ENCODE peak calls at places on chromosomes 1 and 21, in ten cellular contexts. X is NCI-H1436; H is foreskin fibroblast; E is HCEC 1CT; S is H1; K is HT-29; Y is endothelial cell of umbilical vein; Q is GM03348; N is activated CD4-positive, alpha-beta T cell treated with anti-CD3 and anti-CD28 coated beads, Interleukin-2, amount 50 U/mL, for 24 hours; W is GDM1. R is an unnamed sample.

GRCh38 chr1:18819986-18820790 is 39.3 kb downstream of the TAS1R2 start:
- DNase-seq in X (no peak), H (no peak), E (no peak), S (no peak), K (no peak), Y (no peak), Q (no peak), N (no peak), W (no peak), R (no peak)

GRCh38 chr1:239998312-239998649 is 93.4 kb upstream of the FMN2 start:
- DNase-seq in X (no peak), H (no peak), E (no peak), S (no peak), K (no peak), Y (no peak), Q (no peak), N (no peak), W (no peak), R (no peak)

GRCh38 chr1:229254910-229255541 is 15.9 kb upstream of the RAB4A start:
- DNase-seq in X (peak; percentile 35), H (no peak), E (no peak), S (no peak), K (peak; percentile 74), Y (no peak), Q (no peak), N (no peak), W (peak; percentile 22), R (peak; percentile 44)

GRCh38 chr21:46189213-46189958 is 5.1 kb upstream of the SPATC1L start:
- DNase-seq in X (no peak), H (peak; percentile 77), E (peak; percentile 28), S (no peak), K (no peak), Y (peak; percentile 14), Q (peak; percentile 68), N (no peak), W (no peak), R (no peak)

GRCh38 chr1:10578070-10578469 is 103.3 kb downstream of the PEX14 start:
- DNase-seq in X (no peak), H (no peak), E (no peak), S (no peak), K (no peak), Y (no peak), Q (no peak), N (no peak), W (no peak), R (no peak)

GRCh38 chr21:42172596-42173483 is 46.1 kb upstream of the ABCG1 start:
- DNase-seq in X (no peak), H (no peak), E (no peak), S (no peak), K (no peak), Y (no peak), Q (no peak), N (no peak), W (no peak), R (no peak)

GRCh38 chr1:176785810-176786209 is 322.8 kb downstream of the PAPPA2 start:
- DNase-seq in X (no peak), H (no peak), E (no peak), S (no peak), K (no peak), Y (no peak), Q (no peak), N (no peak), W (no peak), R (no peak)

GRCh38 chr1:145706282-145706681 is 886 bp downstream of the PDZK1 start:
- DNase-seq in X (no peak), H (peak; percentile 79), E (peak; percentile 22), S (no peak), K (no peak), Y (no peak), Q (peak; percentile 53), N (no peak), W (no peak), R (no peak)

GRCh38 chr1:4825841-4826450 is 171.5 kb downstream of the AJAP1 start:
- DNase-seq in X (peak; percentile 43), H (no peak), E (no peak), S (no peak), K (peak; percentile 2), Y (no peak), Q (no peak), N (no peak), W (no peak), R (no peak)

GRCh38 chr1:109793089-109793485 is 29.4 kb upstream of the EPS8L3 start:
- DNase-seq in X (no peak), H (no peak), E (no peak), S (no peak), K (no peak), Y (peak; percentile 15), Q (no peak), N (no peak), W (no peak), R (no peak)

GRCh38 chr1:44433209-44433608 is 28.2 kb downstream of the RNF220 start:
- DNase-seq in X (no peak), H (no peak), E (no peak), S (no peak), K (no peak), Y (peak; percentile 35), Q (no peak), N (no peak), W (peak; percentile 65), R (no peak)

GRCh38 chr21:45322960-45323461 is 35.3 kb upstream of the POFUT2 start:
- DNase-seq in X (no peak), H (peak; percentile 73), E (no peak), S (no peak), K (no peak), Y (no peak), Q (no peak), N (no peak), W (no peak), R (no peak)

GRCh38 chr1:54275349-54275748 is 75.4 kb downstream of the MRPL37 start:
- DNase-seq in X (no peak), H (peak; percentile 80), E (no peak), S (no peak), K (no peak), Y (peak; percentile 45), Q (peak; percentile 83), N (no peak), W (no peak), R (no peak)

GRCh38 chr21:34022557-34023335 is 50.6 kb upstream of the MRPS6 start:
- DNase-seq in X (no peak), H (peak; percentile 44), E (no peak), S (no peak), K (peak; percentile 47), Y (no peak), Q (no peak), N (no peak), W (peak; percentile 65), R (no peak)

GRCh38 chr1:165481820-165482532 is 37.0 kb upstream of the RXRG start:
- DNase-seq in X (no peak), H (peak; percentile 92), E (peak; percentile 85), S (no peak), K (peak; percentile 37), Y (peak; percentile 26), Q (peak; percentile 86), N (no peak), W (no peak), R (no peak)

GRCh38 chr1:19955529-19956170 is 23.8 kb downstream of the PLA2G2A start:
- DNase-seq in X (no peak), H (no peak), E (no peak), S (no peak), K (no peak), Y (no peak), Q (no peak), N (no peak), W (no peak), R (no peak)

GRCh38 chr1:21966247-21967000 is 10.4 kb upstream of the CELA3B start:
- DNase-seq in X (no peak), H (peak; percentile 83), E (peak; percentile 65), S (no peak), K (no peak), Y (no peak), Q (peak; percentile 65), N (no peak), W (no peak), R (no peak)

GRCh38 chr1:92736395-92736794 is 48.5 kb downstream of the EVI5 start:
- DNase-seq in X (no peak), H (no peak), E (peak; percentile 39), S (no peak), K (peak; percentile 37), Y (peak; percentile 23), Q (no peak), N (no peak), W (no peak), R (no peak)

GRCh38 chr1:190084552-190084951 is 393.1 kb downstream of the BRINP3 start:
- DNase-seq in X (peak; percentile 6), H (no peak), E (no peak), S (peak; percentile 86), K (peak; percentile 12), Y (no peak), Q (no peak), N (no peak), W (no peak), R (no peak)

GRCh38 chr1:68379085-68379478 is 70.7 kb downstream of the RPE65 start:
- DNase-seq in X (no peak), H (peak; percentile 60), E (no peak), S (no peak), K (peak; percentile 7), Y (peak; percentile 73), Q (no peak), N (no peak), W (no peak), R (no peak)

GRCh38 chr1:209625205-209625549 is 27.0 kb downstream of the LAMB3 start:
- DNase-seq in X (no peak), H (no peak), E (no peak), S (no peak), K (no peak), Y (no peak), Q (no peak), N (no peak), W (no peak), R (no peak)

GRCh38 chr1:185632659-185633428 is 101.3 kb upstream of the HMCN1 start:
- DNase-seq in X (no peak), H (peak; percentile 31), E (no peak), S (no peak), K (no peak), Y (no peak), Q (peak; percentile 75), N (no peak), W (no peak), R (no peak)

R was measured in NCI-H774.